ENCODE peak calls at places on chromosomes 2 and 18, in five cellular contexts. R, I, Y, K and J are unnamed samples. For H3K9me3, the result is how much of the 10 kb centered on the place peaks cover.

GRCh38 chr18:55150001-55150400 is 190.7 kb upstream of the CCDC68 start:
- DNase-seq in R (no peak), I (no peak), Y (no peak), K (no peak), J (no peak)

GRCh38 chr2:165640232-165640923 is 153.7 kb downstream of the GALNT3 start:
- DNase-seq in R (no peak), I (no peak), Y (no peak), K (no peak), J (no peak)

GRCh38 chr2:178271629-178272333 is 77.5 kb downstream of the OSBPL6 start:
- DNase-seq in R (peak), I (no peak), Y (no peak), K (no peak), J (no peak)

GRCh38 chr2:234172066-234172465 is 121.6 kb downstream of the SPP2 start:
- DNase-seq in R (no peak), I (no peak), Y (no peak), K (no peak), J (no peak)

GRCh38 chr2:112644155-112644932 is 1.4 kb upstream of the SLC20A1 start:
- DNase-seq in R (no peak), I (no peak), Y (no peak), K (no peak), J (no peak)

GRCh38 chr2:229712125-229712524 is 2.2 kb downstream of the DNER start:
- DNase-seq in R (no peak), I (no peak), Y (no peak), K (no peak), J (peak)

GRCh38 chr18:48292229-48292628 is 117.0 kb downstream of the ZBTB7C start:
- DNase-seq in R (no peak), I (no peak), Y (no peak), K (no peak), J (no peak)

GRCh38 chr2:180555391-180555965 is 424.9 kb upstream of the UBE2E3 start:
- DNase-seq in R (no peak), I (no peak), Y (peak), K (no peak), J (no peak)

GRCh38 chr2:227366861-227367800 is 12.0 kb downstream of the TM4SF20 start:
- DNase-seq in R (no peak), I (no peak), Y (no peak), K (no peak), J (no peak)

GRCh38 chr18:49802623-49803022 is 10.7 kb downstream of the ACAA2 start:
- DNase-seq in R (no peak), I (no peak), Y (no peak), K (no peak), J (no peak)

GRCh38 chr18:28826062-28826565 is 649.2 kb upstream of the CDH2 start:
- DNase-seq in R (no peak), I (no peak), Y (no peak), K (no peak), J (no peak)

GRCh38 chr2:30110773-30111172 is 36.0 kb upstream of the YPEL5 start:
- DNase-seq in R (no peak), I (no peak), Y (no peak), K (no peak), J (no peak)

GRCh38 chr2:5549061-5549601 is 143.1 kb upstream of the SOX11 start:
- DNase-seq in R (no peak), I (no peak), Y (no peak), K (no peak), J (no peak)
- H3K9me3 ChIP-seq in R (under half), I (under half), Y (under half), K (under half), J (under half)

DNA sequence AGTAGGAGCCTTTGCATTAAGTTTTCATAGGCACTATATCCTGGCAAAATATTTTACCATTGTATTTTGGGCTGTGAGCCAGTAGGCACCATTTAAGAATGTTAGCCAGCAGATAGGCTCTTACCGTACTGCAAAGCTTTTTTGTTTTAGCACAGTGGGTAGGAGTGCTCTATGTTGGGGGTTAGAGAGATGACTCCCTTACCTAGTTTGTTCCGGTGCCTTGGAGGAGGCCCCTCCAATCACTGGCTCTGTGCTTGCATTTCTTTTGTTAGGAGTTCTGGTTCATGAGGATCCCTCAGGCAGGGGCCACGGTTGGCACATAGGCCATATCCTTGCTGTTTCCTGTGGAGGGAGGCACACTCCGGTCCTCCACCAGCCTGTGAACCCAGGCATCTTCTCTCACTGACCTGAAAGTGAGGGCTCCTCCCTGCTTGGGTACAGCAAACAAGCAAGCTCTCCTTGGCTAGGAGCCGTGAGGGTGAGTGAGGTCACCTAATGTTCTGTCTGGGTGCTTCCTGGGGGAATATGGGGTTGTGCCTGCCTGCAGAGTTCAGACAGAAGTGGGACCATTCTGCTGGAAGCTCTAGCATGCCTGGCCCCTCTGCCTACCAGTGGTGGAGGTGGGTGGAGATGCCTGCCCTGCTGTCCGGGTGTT is 29.8 kb downstream of the LTBP1 start:
- DNase-seq in R (no peak), I (no peak), Y (no peak), K (no peak), J (no peak)
- H3K9me3 ChIP-seq in R (under half), I (under half), Y (under half), K (under half), J (under half)

DNA sequence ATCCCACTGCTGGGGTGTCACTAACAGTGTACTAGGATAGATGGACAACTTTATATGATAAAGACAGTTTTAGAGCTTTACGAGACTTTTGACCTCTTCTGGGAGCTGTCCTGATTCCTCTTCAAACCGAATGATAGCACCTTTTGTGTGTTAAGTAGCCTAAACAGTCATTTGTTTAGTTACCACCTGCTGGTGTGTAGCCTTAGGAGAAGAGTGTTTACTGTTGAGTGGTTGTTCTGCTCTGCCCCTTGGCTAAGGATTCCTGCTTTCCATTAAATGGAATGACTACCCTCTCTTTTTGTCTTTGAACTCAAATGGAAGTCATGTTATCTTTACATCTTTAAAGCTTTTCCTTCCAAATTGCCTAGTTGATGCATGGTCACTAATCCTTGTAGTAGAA is 28.0 kb upstream of the MGAT5 start:
- DNase-seq in R (no peak), I (no peak), Y (no peak), K (no peak), J (no peak)
- H3K9me3 ChIP-seq in R (under half), I (under half), Y (under half), K (under half), J (under half)

GRCh38 chr2:28654286-28654980 is 97.2 kb upstream of the PPP1CB start:
- DNase-seq in R (no peak), I (no peak), Y (no peak), K (no peak), J (no peak)

GRCh38 chr2:28654981-28655322 is 96.7 kb upstream of the PPP1CB start:
- DNase-seq in R (no peak), I (no peak), Y (no peak), K (no peak), J (no peak)

GRCh38 chr2:28658369-28658768 is 93.3 kb upstream of the PPP1CB start:
- DNase-seq in R (no peak), I (no peak), Y (no peak), K (no peak), J (peak)

GRCh38 chr2:28659127-28659526 is 92.5 kb upstream of the PPP1CB start:
- DNase-seq in R (no peak), I (no peak), Y (no peak), K (no peak), J (no peak)

GRCh38 chr2:28656937-28657615 is 94.6 kb upstream of the PPP1CB start:
- DNase-seq in R (no peak), I (no peak), Y (no peak), K (no peak), J (no peak)
- H3K9me3 ChIP-seq in R (under half), I (under half), Y (under half), K (under half), J (under half)

GRCh38 chr18:9495465-9495864 is 20.2 kb downstream of the RALBP1 start:
- DNase-seq in R (no peak), I (no peak), Y (no peak), K (no peak), J (no peak)
- H3K9me3 ChIP-seq in R (under half), I (under half), Y (under half), K (under half), J (under half)

GRCh38 chr2:185221-185620 is 78.6 kb downstream of the SH3YL1 start:
- DNase-seq in R (no peak), I (no peak), Y (no peak), K (no peak), J (no peak)
- H3K9me3 ChIP-seq in R (under half), I (under half), Y (under half), K (under half), J (under half)

GRCh38 chr18:31795747-31796146 is 35.1 kb upstream of the SLC25A52 start:
- DNase-seq in R (no peak), I (no peak), Y (no peak), K (no peak), J (no peak)

GRCh38 chr18:31798399-31798798 is 37.7 kb upstream of the SLC25A52 start:
- DNase-seq in R (no peak), I (no peak), Y (no peak), K (no peak), J (no peak)

DNA sequence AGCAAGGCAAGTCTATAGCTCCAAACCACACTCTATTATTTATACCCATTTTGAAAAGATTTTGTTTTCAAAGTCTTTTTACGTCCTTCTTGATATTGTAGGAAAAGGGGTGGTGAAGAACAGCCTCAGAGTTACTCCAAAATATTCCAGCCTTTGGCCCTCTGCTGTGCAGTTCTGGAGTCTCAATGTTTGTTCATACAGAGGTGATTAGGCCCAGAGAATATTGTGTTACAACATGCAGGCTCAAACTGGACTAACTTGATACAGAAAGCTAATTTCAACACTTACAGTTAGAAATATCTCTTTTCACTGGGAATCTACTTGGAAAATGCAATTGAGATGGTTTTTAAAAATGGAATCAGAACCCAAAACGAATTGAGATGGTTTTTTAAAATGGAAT is 40.4 kb upstream of the SLC25A52 start:
- DNase-seq in R (no peak), I (no peak), Y (no peak), K (no peak), J (no peak)
- H3K9me3 ChIP-seq in R (under half), I (under half), Y (under half), K (under half), J (under half)

GRCh38 chr18:79478484-79479113 is 82.9 kb downstream of the NFATC1 start:
- DNase-seq in R (peak), I (no peak), Y (peak), K (peak), J (no peak)

GRCh38 chr18:79479114-79479760 is 83.5 kb downstream of the NFATC1 start:
- DNase-seq in R (no peak), I (no peak), Y (peak), K (peak), J (no peak)

GRCh38 chr18:79481041-79481790 is 85.5 kb downstream of the NFATC1 start:
- DNase-seq in R (peak), I (no peak), Y (peak), K (peak), J (no peak)

GRCh38 chr18:79480171-79480981 is 84.6 kb downstream of the NFATC1 start:
- DNase-seq in R (peak), I (no peak), Y (peak), K (peak), J (no peak)

GRCh38 chr18:79479761-79480161 is 84.0 kb downstream of the NFATC1 start:
- DNase-seq in R (peak), I (no peak), Y (peak), K (peak), J (no peak)
- H3K9me3 ChIP-seq in R (under half), I (under half), Y (under half), K (under half), J (under half)

GRCh38 chr2:16071865-16072637 is 131.7 kb downstream of the MYCN start:
- DNase-seq in R (no peak), I (no peak), Y (no peak), K (no peak), J (no peak)
- H3K9me3 ChIP-seq in R (under half), I (under half), Y (under half), K (under half), J (under half)

DNA sequence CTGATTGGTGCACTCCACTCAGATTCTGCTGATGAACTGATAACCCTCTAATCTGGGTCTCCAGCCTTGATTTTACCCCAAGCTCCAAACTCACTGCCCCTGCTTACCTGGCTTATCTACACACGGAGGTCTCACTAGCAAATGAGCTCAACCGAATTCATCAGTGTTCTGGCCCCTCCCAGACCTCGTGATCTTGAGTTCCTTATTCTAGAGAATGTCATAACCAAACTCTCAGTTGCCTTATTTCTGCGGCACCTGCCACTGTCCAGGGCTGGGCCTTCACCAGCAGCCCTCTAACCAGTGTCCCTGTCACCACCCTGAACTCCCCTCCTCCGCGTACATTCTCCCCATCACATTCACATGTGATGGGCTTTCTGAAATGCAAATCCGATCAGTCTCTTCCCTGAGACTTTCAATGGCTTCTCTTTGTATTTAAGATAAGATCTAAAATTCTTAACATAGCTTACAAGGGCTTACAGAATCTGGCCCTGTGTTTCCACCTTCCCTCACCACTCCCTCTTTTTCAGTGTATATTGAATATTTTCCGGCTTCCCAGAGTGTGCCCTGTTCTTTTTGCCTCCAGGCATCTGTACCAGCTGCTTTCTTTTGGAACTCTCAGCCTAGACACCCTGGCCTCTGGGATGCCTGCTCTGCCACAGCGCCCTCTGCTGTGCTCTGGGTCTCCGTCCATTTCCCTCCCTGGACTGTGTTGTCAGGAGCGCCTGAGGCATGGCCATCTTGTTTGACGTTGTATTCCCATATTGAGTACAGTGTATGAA is 31.1 kb downstream of the NAB1 start:
- DNase-seq in R (peak), I (peak), Y (peak), K (peak), J (peak)
- H3K9me3 ChIP-seq in R (under half), I (under half), Y (under half), K (under half), J (under half)